ENCODE peak calls at places on chromosomes 13 and 19, in seven cellular contexts. One of them, this sample, is unnamed.

GRCh38 chr13:44651724-44652123 is 75.6 kb upstream of the TSC22D1 start:
- DNase-seq in stimulated activated CD4-positive, alpha-beta T cell treated with anti-CD3 and anti-CD28 coated beads, Interleukin-12 subunit alpha, Interleukin-12 subunit beta, amount 100 ng/mL, for 48 hours: no peak
- DNase-seq in KBM-7: no peak
- DNase-seq in PC-3: no peak
- DNase-seq in body of pancreas: no peak
- DNase-seq in activated naive CD4-positive, alpha-beta T cell treated with anti-CD3 and anti-CD28 coated beads, Interleukin-2, amount 50 U/mL, for 16 hours: no peak
- DNase-seq in A172: no peak
- DNase-seq in this sample: no peak

GRCh38 chr19:27709496-27709895 is 1503.5 kb downstream of the UQCRFS1 start:
- DNase-seq in stimulated activated CD4-positive, alpha-beta T cell treated with anti-CD3 and anti-CD28 coated beads, Interleukin-12 subunit alpha, Interleukin-12 subunit beta, amount 100 ng/mL, for 48 hours: no peak
- DNase-seq in KBM-7: no peak
- DNase-seq in PC-3: no peak
- DNase-seq in body of pancreas: no peak
- DNase-seq in activated naive CD4-positive, alpha-beta T cell treated with anti-CD3 and anti-CD28 coated beads, Interleukin-2, amount 50 U/mL, for 16 hours: no peak
- DNase-seq in A172: no peak
- DNase-seq in this sample: no peak

GRCh38 chr13:98664047-98664446 is 87.1 kb upstream of the STK24 start:
- DNase-seq in stimulated activated CD4-positive, alpha-beta T cell treated with anti-CD3 and anti-CD28 coated beads, Interleukin-12 subunit alpha, Interleukin-12 subunit beta, amount 100 ng/mL, for 48 hours: peak; percentile 61
- DNase-seq in KBM-7: no peak
- DNase-seq in PC-3: peak; percentile 77
- DNase-seq in body of pancreas: no peak
- DNase-seq in activated naive CD4-positive, alpha-beta T cell treated with anti-CD3 and anti-CD28 coated beads, Interleukin-2, amount 50 U/mL, for 16 hours: peak; percentile 69
- DNase-seq in A172: peak; percentile 81
- DNase-seq in this sample: no peak

GRCh38 chr19:53621885-53622710 is 9.7 kb upstream of the DPRX start:
- DNase-seq in stimulated activated CD4-positive, alpha-beta T cell treated with anti-CD3 and anti-CD28 coated beads, Interleukin-12 subunit alpha, Interleukin-12 subunit beta, amount 100 ng/mL, for 48 hours: no peak
- DNase-seq in KBM-7: no peak
- DNase-seq in PC-3: no peak
- DNase-seq in body of pancreas: no peak
- DNase-seq in activated naive CD4-positive, alpha-beta T cell treated with anti-CD3 and anti-CD28 coated beads, Interleukin-2, amount 50 U/mL, for 16 hours: no peak
- DNase-seq in A172: peak; percentile 60
- DNase-seq in this sample: no peak

GRCh38 chr19:45075215-45076028 is 856 bp downstream of the ZNF296 start:
- DNase-seq in stimulated activated CD4-positive, alpha-beta T cell treated with anti-CD3 and anti-CD28 coated beads, Interleukin-12 subunit alpha, Interleukin-12 subunit beta, amount 100 ng/mL, for 48 hours: no peak
- DNase-seq in KBM-7: peak; percentile 90
- DNase-seq in PC-3: peak; percentile 82
- DNase-seq in body of pancreas: peak; percentile 44
- DNase-seq in activated naive CD4-positive, alpha-beta T cell treated with anti-CD3 and anti-CD28 coated beads, Interleukin-2, amount 50 U/mL, for 16 hours: no peak
- DNase-seq in A172: no peak
- DNase-seq in this sample: peak; percentile 92

GRCh38 chr13:110854866-110855265 is 60.0 kb downstream of the ANKRD10 start:
- DNase-seq in stimulated activated CD4-positive, alpha-beta T cell treated with anti-CD3 and anti-CD28 coated beads, Interleukin-12 subunit alpha, Interleukin-12 subunit beta, amount 100 ng/mL, for 48 hours: no peak
- DNase-seq in KBM-7: no peak
- DNase-seq in PC-3: no peak
- DNase-seq in body of pancreas: no peak
- DNase-seq in activated naive CD4-positive, alpha-beta T cell treated with anti-CD3 and anti-CD28 coated beads, Interleukin-2, amount 50 U/mL, for 16 hours: no peak
- DNase-seq in A172: no peak
- DNase-seq in this sample: no peak

GRCh38 chr19:6868341-6868740 is 19.0 kb upstream of the ADGRE1 start:
- DNase-seq in stimulated activated CD4-positive, alpha-beta T cell treated with anti-CD3 and anti-CD28 coated beads, Interleukin-12 subunit alpha, Interleukin-12 subunit beta, amount 100 ng/mL, for 48 hours: no peak
- DNase-seq in KBM-7: peak; percentile 73
- DNase-seq in PC-3: no peak
- DNase-seq in body of pancreas: no peak
- DNase-seq in activated naive CD4-positive, alpha-beta T cell treated with anti-CD3 and anti-CD28 coated beads, Interleukin-2, amount 50 U/mL, for 16 hours: no peak
- DNase-seq in A172: no peak
- DNase-seq in this sample: no peak

GRCh38 chr13:113187905-113188595 is 20.4 kb downstream of the PCID2 start:
- DNase-seq in stimulated activated CD4-positive, alpha-beta T cell treated with anti-CD3 and anti-CD28 coated beads, Interleukin-12 subunit alpha, Interleukin-12 subunit beta, amount 100 ng/mL, for 48 hours: no peak
- DNase-seq in KBM-7: no peak
- DNase-seq in PC-3: no peak
- DNase-seq in body of pancreas: no peak
- DNase-seq in activated naive CD4-positive, alpha-beta T cell treated with anti-CD3 and anti-CD28 coated beads, Interleukin-2, amount 50 U/mL, for 16 hours: no peak
- DNase-seq in A172: peak; percentile 60
- DNase-seq in this sample: no peak

GRCh38 chr19:39167461-39168257 is 29.1 kb upstream of the NCCRP1 start:
- DNase-seq in stimulated activated CD4-positive, alpha-beta T cell treated with anti-CD3 and anti-CD28 coated beads, Interleukin-12 subunit alpha, Interleukin-12 subunit beta, amount 100 ng/mL, for 48 hours: no peak
- DNase-seq in KBM-7: no peak
- DNase-seq in PC-3: peak; percentile 60
- DNase-seq in body of pancreas: peak; percentile 83
- DNase-seq in activated naive CD4-positive, alpha-beta T cell treated with anti-CD3 and anti-CD28 coated beads, Interleukin-2, amount 50 U/mL, for 16 hours: no peak
- DNase-seq in A172: no peak
- DNase-seq in this sample: peak; percentile 57

GRCh38 chr13:111912453-111912866 is 154.5 kb upstream of the SOX1 start:
- DNase-seq in stimulated activated CD4-positive, alpha-beta T cell treated with anti-CD3 and anti-CD28 coated beads, Interleukin-12 subunit alpha, Interleukin-12 subunit beta, amount 100 ng/mL, for 48 hours: no peak
- DNase-seq in KBM-7: no peak
- DNase-seq in PC-3: no peak
- DNase-seq in body of pancreas: no peak
- DNase-seq in activated naive CD4-positive, alpha-beta T cell treated with anti-CD3 and anti-CD28 coated beads, Interleukin-2, amount 50 U/mL, for 16 hours: no peak
- DNase-seq in A172: no peak
- DNase-seq in this sample: no peak

GRCh38 chr19:3606690-3607289 is at the start of gene TBXA2R:
- DNase-seq in stimulated activated CD4-positive, alpha-beta T cell treated with anti-CD3 and anti-CD28 coated beads, Interleukin-12 subunit alpha, Interleukin-12 subunit beta, amount 100 ng/mL, for 48 hours: peak; percentile 49
- DNase-seq in KBM-7: peak; percentile 71
- DNase-seq in PC-3: peak; percentile 59
- DNase-seq in body of pancreas: peak; percentile 62
- DNase-seq in activated naive CD4-positive, alpha-beta T cell treated with anti-CD3 and anti-CD28 coated beads, Interleukin-2, amount 50 U/mL, for 16 hours: peak; percentile 73
- DNase-seq in A172: peak; percentile 67
- DNase-seq in this sample: peak; percentile 75

GRCh38 chr13:37701972-37702371 is 103.4 kb upstream of the POSTN start:
- DNase-seq in stimulated activated CD4-positive, alpha-beta T cell treated with anti-CD3 and anti-CD28 coated beads, Interleukin-12 subunit alpha, Interleukin-12 subunit beta, amount 100 ng/mL, for 48 hours: no peak
- DNase-seq in KBM-7: no peak
- DNase-seq in PC-3: peak; percentile 50
- DNase-seq in body of pancreas: no peak
- DNase-seq in activated naive CD4-positive, alpha-beta T cell treated with anti-CD3 and anti-CD28 coated beads, Interleukin-2, amount 50 U/mL, for 16 hours: no peak
- DNase-seq in A172: peak; percentile 90
- DNase-seq in this sample: no peak

GRCh38 chr13:37878921-37879320 is 9.3 kb upstream of the TRPC4 start:
- DNase-seq in stimulated activated CD4-positive, alpha-beta T cell treated with anti-CD3 and anti-CD28 coated beads, Interleukin-12 subunit alpha, Interleukin-12 subunit beta, amount 100 ng/mL, for 48 hours: no peak
- DNase-seq in KBM-7: no peak
- DNase-seq in PC-3: no peak
- DNase-seq in body of pancreas: no peak
- DNase-seq in activated naive CD4-positive, alpha-beta T cell treated with anti-CD3 and anti-CD28 coated beads, Interleukin-2, amount 50 U/mL, for 16 hours: no peak
- DNase-seq in A172: no peak
- DNase-seq in this sample: no peak

GRCh38 chr13:61695147-61695546 is 279.5 kb upstream of the PCDH20 start:
- DNase-seq in stimulated activated CD4-positive, alpha-beta T cell treated with anti-CD3 and anti-CD28 coated beads, Interleukin-12 subunit alpha, Interleukin-12 subunit beta, amount 100 ng/mL, for 48 hours: no peak
- DNase-seq in KBM-7: no peak
- DNase-seq in PC-3: peak; percentile 46
- DNase-seq in body of pancreas: no peak
- DNase-seq in activated naive CD4-positive, alpha-beta T cell treated with anti-CD3 and anti-CD28 coated beads, Interleukin-2, amount 50 U/mL, for 16 hours: no peak
- DNase-seq in A172: peak; percentile 67
- DNase-seq in this sample: no peak

GRCh38 chr13:26257049-26257448 is 3.1 kb downstream of the CDK8 start:
- DNase-seq in stimulated activated CD4-positive, alpha-beta T cell treated with anti-CD3 and anti-CD28 coated beads, Interleukin-12 subunit alpha, Interleukin-12 subunit beta, amount 100 ng/mL, for 48 hours: no peak
- DNase-seq in KBM-7: no peak
- DNase-seq in PC-3: no peak
- DNase-seq in body of pancreas: no peak
- DNase-seq in activated naive CD4-positive, alpha-beta T cell treated with anti-CD3 and anti-CD28 coated beads, Interleukin-2, amount 50 U/mL, for 16 hours: no peak
- DNase-seq in A172: no peak
- DNase-seq in this sample: no peak

GRCh38 chr13:28136916-28137315 is 1.4 kb upstream of the PAN3 start:
- DNase-seq in stimulated activated CD4-positive, alpha-beta T cell treated with anti-CD3 and anti-CD28 coated beads, Interleukin-12 subunit alpha, Interleukin-12 subunit beta, amount 100 ng/mL, for 48 hours: no peak
- DNase-seq in KBM-7: no peak
- DNase-seq in PC-3: peak; percentile 3
- DNase-seq in body of pancreas: no peak
- DNase-seq in activated naive CD4-positive, alpha-beta T cell treated with anti-CD3 and anti-CD28 coated beads, Interleukin-2, amount 50 U/mL, for 16 hours: no peak
- DNase-seq in A172: no peak
- DNase-seq in this sample: no peak

GRCh38 chr13:51541809-51542258 is 42.4 kb upstream of the WDFY2 start:
- DNase-seq in stimulated activated CD4-positive, alpha-beta T cell treated with anti-CD3 and anti-CD28 coated beads, Interleukin-12 subunit alpha, Interleukin-12 subunit beta, amount 100 ng/mL, for 48 hours: no peak
- DNase-seq in KBM-7: no peak
- DNase-seq in PC-3: no peak
- DNase-seq in body of pancreas: peak; percentile 59
- DNase-seq in activated naive CD4-positive, alpha-beta T cell treated with anti-CD3 and anti-CD28 coated beads, Interleukin-2, amount 50 U/mL, for 16 hours: no peak
- DNase-seq in A172: no peak
- DNase-seq in this sample: peak; percentile 33

GRCh38 chr19:17447704-17448189 is 721 bp downstream of the TMEM221 start:
- DNase-seq in stimulated activated CD4-positive, alpha-beta T cell treated with anti-CD3 and anti-CD28 coated beads, Interleukin-12 subunit alpha, Interleukin-12 subunit beta, amount 100 ng/mL, for 48 hours: no peak
- DNase-seq in KBM-7: peak; percentile 43
- DNase-seq in PC-3: no peak
- DNase-seq in body of pancreas: no peak
- DNase-seq in activated naive CD4-positive, alpha-beta T cell treated with anti-CD3 and anti-CD28 coated beads, Interleukin-2, amount 50 U/mL, for 16 hours: no peak
- DNase-seq in A172: no peak
- DNase-seq in this sample: no peak

GRCh38 chr19:45640849-45641273 is 1.7 kb upstream of the EML2 start:
- DNase-seq in stimulated activated CD4-positive, alpha-beta T cell treated with anti-CD3 and anti-CD28 coated beads, Interleukin-12 subunit alpha, Interleukin-12 subunit beta, amount 100 ng/mL, for 48 hours: peak; percentile 54
- DNase-seq in KBM-7: no peak
- DNase-seq in PC-3: peak; percentile 23
- DNase-seq in body of pancreas: peak; percentile 58
- DNase-seq in activated naive CD4-positive, alpha-beta T cell treated with anti-CD3 and anti-CD28 coated beads, Interleukin-2, amount 50 U/mL, for 16 hours: peak; percentile 46
- DNase-seq in A172: no peak
- DNase-seq in this sample: peak; percentile 34

GRCh38 chr13:96696501-96696900 is 297.8 kb downstream of the OXGR1 start:
- DNase-seq in stimulated activated CD4-positive, alpha-beta T cell treated with anti-CD3 and anti-CD28 coated beads, Interleukin-12 subunit alpha, Interleukin-12 subunit beta, amount 100 ng/mL, for 48 hours: no peak
- DNase-seq in KBM-7: no peak
- DNase-seq in PC-3: no peak
- DNase-seq in body of pancreas: no peak
- DNase-seq in activated naive CD4-positive, alpha-beta T cell treated with anti-CD3 and anti-CD28 coated beads, Interleukin-2, amount 50 U/mL, for 16 hours: no peak
- DNase-seq in A172: no peak
- DNase-seq in this sample: no peak

GRCh38 chr13:110402301-110403069 is 95.4 kb downstream of the COL4A2 start:
- DNase-seq in stimulated activated CD4-positive, alpha-beta T cell treated with anti-CD3 and anti-CD28 coated beads, Interleukin-12 subunit alpha, Interleukin-12 subunit beta, amount 100 ng/mL, for 48 hours: no peak
- DNase-seq in KBM-7: no peak
- DNase-seq in PC-3: no peak
- DNase-seq in body of pancreas: no peak
- DNase-seq in activated naive CD4-positive, alpha-beta T cell treated with anti-CD3 and anti-CD28 coated beads, Interleukin-2, amount 50 U/mL, for 16 hours: no peak
- DNase-seq in A172: no peak
- DNase-seq in this sample: no peak

This sample was measured in transverse colon.